ENCODE peak calls at places on chromosomes 5 and 9, in ten cellular contexts. U is mesenchymal stem cell, Y is ovary, J is MG63, A is pancreas, L is cardiac fibroblast, D is astrocyte of the spinal cord, Q is foreskin fibroblast, T is tibial artery, E is fibroblast of lung. F is an unnamed sample.

GRCh38 chr9:129513282-129513681 is 107.6 kb downstream of the C9orf50 start:
- DNase-seq in U (no peak), Y (no peak), J (no peak), A (no peak), L (no peak), D (peak), Q (no peak), T (no peak), E (no peak), F (no peak)

GRCh38 chr5:59036274-59036961 is 453.5 kb downstream of the RAB3C start:
- DNase-seq in U (peak), Y (peak), J (peak), A (no peak), L (peak), D (peak), Q (peak), T (peak), E (peak), F (no peak)

GRCh38 chr9:128940271-128940921 is 7.0 kb downstream of the DOLK start:
- DNase-seq in U (no peak), Y (no peak), J (no peak), A (no peak), L (no peak), D (no peak), Q (no peak), T (peak), E (no peak), F (no peak)

GRCh38 chr5:115813719-115814118 is 2.7 kb downstream of the CDO1 start:
- DNase-seq in U (no peak), Y (no peak), J (no peak), A (no peak), L (no peak), D (no peak), Q (no peak), T (no peak), E (no peak), F (no peak)

GRCh38 chr5:86684222-86684621 is 66.5 kb downstream of the COX7C start:
- DNase-seq in U (peak), Y (no peak), J (no peak), A (no peak), L (peak), D (peak), Q (no peak), T (no peak), E (no peak), F (no peak)

GRCh38 chr5:53019320-53019719 is 30.2 kb downstream of the ITGA2 start:
- DNase-seq in U (peak), Y (no peak), J (peak), A (no peak), L (peak), D (peak), Q (peak), T (no peak), E (peak), F (no peak)

GRCh38 chr5:138724470-138725146 is 28.6 kb upstream of the CTNNA1 start:
- DNase-seq in U (peak), Y (no peak), J (peak), A (no peak), L (peak), D (no peak), Q (no peak), T (no peak), E (no peak), F (no peak)

GRCh38 chr5:13664377-13664776 is 280.1 kb downstream of the DNAH5 start:
- DNase-seq in U (peak), Y (no peak), J (peak), A (no peak), L (peak), D (peak), Q (peak), T (no peak), E (peak), F (no peak)

GRCh38 chr5:134873494-134873893 is 677 bp upstream of the TXNDC15 start:
- DNase-seq in U (no peak), Y (no peak), J (no peak), A (no peak), L (peak), D (no peak), Q (no peak), T (no peak), E (no peak), F (no peak)

GRCh38 chr9:92097997-92098482 is 17.2 kb downstream of the SPTLC1 start:
- DNase-seq in U (no peak), Y (peak), J (no peak), A (peak), L (peak), D (peak), Q (peak), T (peak), E (peak), F (peak)

GRCh38 chr9:129359871-129360536 is 181.9 kb upstream of the IER5L start:
- DNase-seq in U (no peak), Y (no peak), J (no peak), A (no peak), L (no peak), D (no peak), Q (no peak), T (no peak), E (no peak), F (no peak)

GRCh38 chr5:142253938-142254895 is 70.6 kb downstream of the SPRY4 start:
- DNase-seq in U (no peak), Y (no peak), J (peak), A (no peak), L (peak), D (peak), Q (peak), T (no peak), E (peak), F (no peak)

GRCh38 chr9:89996717-89997116 is 391.9 kb downstream of the GADD45G start:
- DNase-seq in U (no peak), Y (no peak), J (peak), A (no peak), L (no peak), D (no peak), Q (no peak), T (no peak), E (peak), F (no peak)

GRCh38 chr9:76333319-76333880 is 60.8 kb downstream of the RFK start:
- DNase-seq in U (no peak), Y (no peak), J (no peak), A (no peak), L (no peak), D (no peak), Q (no peak), T (no peak), E (no peak), F (no peak)

GRCh38 chr5:153551537-153552079 is 61.1 kb downstream of the GRIA1 start:
- DNase-seq in U (peak), Y (no peak), J (peak), A (no peak), L (peak), D (peak), Q (peak), T (no peak), E (peak), F (no peak)

GRCh38 chr9:33737811-33738606 is 57.4 kb upstream of the PRSS3 start:
- DNase-seq in U (peak), Y (no peak), J (peak), A (no peak), L (peak), D (peak), Q (peak), T (no peak), E (peak), F (no peak)

DNA sequence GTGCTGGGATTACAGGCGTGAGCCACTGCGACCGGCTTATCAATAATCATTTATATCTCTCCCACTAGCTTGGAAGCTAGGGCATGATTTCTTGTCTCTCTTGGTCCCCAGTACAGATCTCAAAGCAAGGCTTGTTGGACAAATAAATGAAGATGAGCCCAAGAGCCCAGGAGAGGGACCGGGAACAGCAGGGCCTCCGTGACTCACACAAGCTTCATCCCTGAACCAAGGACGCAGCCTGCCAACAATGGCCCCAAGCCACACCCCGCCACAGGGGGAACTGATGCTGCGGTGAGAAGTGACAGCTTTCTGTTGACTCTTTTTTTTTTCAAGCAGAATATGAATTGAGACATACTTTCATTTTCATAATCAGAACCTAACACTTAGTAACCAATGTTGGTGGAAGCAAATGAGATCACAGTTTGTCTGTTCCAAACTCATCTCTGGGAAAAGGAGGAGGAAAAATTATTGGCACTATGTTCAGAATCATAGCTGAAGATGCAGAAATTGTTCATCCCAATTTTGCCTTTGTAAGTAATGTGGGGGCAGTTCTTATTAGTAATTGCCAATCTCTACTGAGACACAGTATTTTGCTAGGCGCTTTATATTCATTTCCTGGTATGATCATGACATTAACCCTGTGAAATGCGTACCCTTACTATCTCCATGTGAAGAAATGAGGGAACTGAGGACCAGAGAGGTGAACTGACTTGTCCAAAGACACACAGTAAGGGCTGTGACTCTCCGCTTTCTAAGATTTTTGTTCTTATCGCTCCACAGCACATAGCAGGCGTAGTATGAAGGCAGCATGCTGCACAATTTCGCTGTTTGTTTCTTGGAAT is 6.6 kb upstream of the DUSP1 start:
- DNase-seq in U (peak), Y (peak), J (peak), A (peak), L (peak), D (peak), Q (peak), T (peak), E (peak), F (peak)
- H3K4me3 ChIP-seq in U (peak), Y (no peak), J (peak), A (no peak), L (no peak), D (peak), Q (no peak), T (no peak), E (no peak), F (no peak)

DNA sequence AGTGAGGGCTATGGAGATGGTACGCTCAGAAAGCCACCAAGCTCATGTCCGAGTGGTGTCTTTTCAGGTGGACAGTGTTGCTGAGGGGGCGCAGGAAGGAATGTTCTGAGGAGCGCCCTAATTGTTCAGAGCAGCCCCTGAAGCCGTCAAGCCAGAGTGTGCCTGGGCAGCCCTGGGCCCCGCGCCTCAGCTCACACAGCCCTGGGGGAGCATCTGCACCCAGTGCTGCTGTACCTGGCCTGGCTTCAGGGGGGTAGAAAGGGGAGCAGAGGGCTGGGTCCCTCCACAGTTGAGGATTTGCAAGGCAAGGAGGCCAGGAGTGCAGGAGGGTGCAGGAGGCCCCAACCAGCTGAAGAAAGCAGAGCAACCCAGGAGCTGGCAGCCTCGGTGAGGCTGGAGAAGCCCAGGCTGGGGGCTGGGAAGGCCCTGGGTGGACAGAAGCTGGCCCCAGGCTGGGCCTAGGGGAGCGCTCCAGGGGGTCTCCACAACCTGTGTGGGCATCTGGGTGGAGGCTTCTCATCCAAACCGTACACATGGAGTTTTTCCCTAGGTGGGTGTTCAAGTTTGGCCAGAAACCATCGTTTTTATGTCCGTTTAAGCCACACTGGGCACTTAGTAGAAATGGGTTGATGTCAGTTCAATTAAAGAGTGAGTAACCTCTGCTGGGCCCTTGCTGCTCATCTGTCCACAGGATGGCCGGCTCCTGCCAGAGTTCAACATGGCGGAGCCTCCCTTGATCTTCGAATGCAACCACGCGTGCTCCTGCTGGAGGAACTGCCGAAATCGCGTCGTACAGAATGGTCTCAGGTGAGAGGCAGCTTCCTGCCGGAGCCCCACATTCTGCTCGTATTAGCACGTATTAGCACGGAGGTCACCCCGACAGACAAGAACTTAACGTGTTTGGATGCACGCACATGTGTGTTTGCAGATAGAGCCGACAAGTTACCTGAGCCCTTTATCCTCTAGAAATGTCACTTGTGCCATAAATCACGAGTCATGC is 62.0 kb upstream of the CACNA1B start:
- DNase-seq in U (no peak), Y (no peak), J (no peak), A (no peak), L (no peak), D (no peak), Q (no peak), T (no peak), E (no peak), F (no peak)
- H3K4me3 ChIP-seq in U (no peak), Y (no peak), J (no peak), A (no peak), L (no peak), D (no peak), Q (no peak), T (no peak), E (no peak), F (no peak)

DNA sequence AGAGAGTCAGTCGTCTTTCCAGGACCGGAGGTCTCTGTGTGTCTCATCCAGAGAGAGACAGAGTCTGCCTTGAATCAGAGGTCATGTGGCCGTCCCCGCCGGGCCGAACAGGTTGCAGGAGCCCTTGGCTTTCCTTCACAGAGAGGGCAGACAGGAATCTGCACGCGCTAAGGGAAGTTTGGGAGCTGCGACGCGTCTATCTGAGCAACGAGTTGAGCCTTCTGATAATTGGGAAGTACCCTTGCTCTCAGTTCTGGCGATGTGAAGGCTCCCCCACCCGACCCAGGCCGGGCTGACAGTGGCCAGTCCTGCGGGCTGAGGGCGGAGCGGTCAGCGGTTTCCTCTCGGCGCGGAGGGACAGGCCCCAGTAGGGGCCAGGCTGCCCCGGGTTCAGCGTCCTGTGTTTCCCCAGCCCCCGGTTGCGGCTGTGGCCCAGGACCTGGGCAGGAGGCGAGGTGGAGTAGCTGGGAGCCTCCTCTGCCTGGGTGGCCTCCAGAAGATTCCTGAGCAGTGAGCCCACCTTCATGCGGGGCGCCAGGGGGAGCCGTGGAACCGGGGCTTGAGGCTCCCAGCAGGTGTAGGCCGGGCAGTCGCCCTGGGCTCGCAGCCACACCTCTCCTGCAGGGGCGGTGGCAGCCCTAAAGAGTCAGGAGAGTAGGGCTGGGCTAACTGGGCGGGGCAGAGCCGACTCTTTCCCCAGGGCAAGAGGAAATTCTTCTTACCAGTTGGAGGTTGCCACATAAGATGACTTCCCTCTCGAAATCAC is 13.8 kb downstream of the NR2F1 start:
- DNase-seq in U (peak), Y (no peak), J (no peak), A (no peak), L (no peak), D (peak), Q (no peak), T (no peak), E (no peak), F (no peak)
- H3K4me3 ChIP-seq in U (no peak), Y (no peak), J (no peak), A (no peak), L (no peak), D (no peak), Q (no peak), T (no peak), E (no peak), F (no peak)

GRCh38 chr9:86958203-86958602 is 10.9 kb upstream of the GAS1 start:
- DNase-seq in U (no peak), Y (no peak), J (no peak), A (no peak), L (no peak), D (no peak), Q (no peak), T (no peak), E (no peak), F (no peak)

GRCh38 chr9:86966852-86967511 is 19.7 kb upstream of the GAS1 start:
- DNase-seq in U (no peak), Y (no peak), J (no peak), A (no peak), L (no peak), D (no peak), Q (no peak), T (no peak), E (no peak), F (no peak)

GRCh38 chr9:86965627-86966395 is 18.5 kb upstream of the GAS1 start:
- DNase-seq in U (no peak), Y (no peak), J (no peak), A (no peak), L (peak), D (no peak), Q (no peak), T (no peak), E (peak), F (no peak)

GRCh38 chr9:86960938-86961337 is 13.6 kb upstream of the GAS1 start:
- DNase-seq in U (no peak), Y (no peak), J (no peak), A (no peak), L (no peak), D (no peak), Q (no peak), T (no peak), E (no peak), F (no peak)

DNA sequence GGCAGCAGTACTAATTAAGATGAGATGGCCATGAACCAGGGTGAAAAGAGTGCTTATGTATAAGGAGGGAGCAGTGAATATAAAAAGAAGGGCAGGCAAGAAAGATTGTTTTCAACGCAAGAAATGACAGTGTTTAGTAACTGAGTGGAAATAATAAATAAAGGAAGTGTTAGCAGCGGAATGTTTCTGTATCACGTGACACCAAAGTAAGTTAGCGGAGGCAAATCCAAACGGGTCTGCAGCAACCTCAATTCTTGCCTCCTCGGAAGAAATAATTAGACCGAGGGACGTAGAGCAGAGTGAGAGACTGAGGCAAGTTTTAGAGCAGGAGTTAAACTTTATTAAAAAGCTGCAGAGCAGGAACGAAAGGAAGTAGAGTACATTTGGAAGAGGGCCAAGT is 15.4 kb upstream of the GAS1 start:
- DNase-seq in U (no peak), Y (no peak), J (no peak), A (no peak), L (no peak), D (no peak), Q (no peak), T (no peak), E (no peak), F (no peak)
- H3K4me3 ChIP-seq in U (no peak), Y (no peak), J (no peak), A (no peak), L (no peak), D (no peak), Q (no peak), T (no peak), E (no peak), F (no peak)

F was measured in heart left ventricle.